ENCODE peak calls at places on chromosome 11, in eight cellular contexts. R is stimulated activated CD4-positive, alpha-beta T cell treated with anti-CD3 and anti-CD28 coated beads, Interleukin-15, amount 100 ng/mL, for 1 hour; M is fibroblast of the conjunctiva; C is ELF-1; Q is suprapubic skin; J is pancreas; Y is RPMI8226; D is iPS-NIHi11. S is an unnamed sample.

GRCh38 chr11:120203626-120204025 is 7.2 kb upstream of the OAF start:
- DNase-seq in R (no peak), M (no peak), C (no peak), Q (no peak), J (no peak), Y (no peak), D (no peak), S (no peak)

GRCh38 chr11:46222485-46223251 is 54.8 kb upstream of the CREB3L1 start:
- DNase-seq in R (no peak), M (no peak), C (no peak), Q (no peak), J (no peak), Y (no peak), D (peak), S (no peak)

GRCh38 chr11:118180300-118180703 is 3.9 kb upstream of the SCN2B start:
- DNase-seq in R (no peak), M (peak), C (peak), Q (no peak), J (no peak), Y (peak), D (peak), S (no peak)

GRCh38 chr11:87466228-87466627 is 428.5 kb downstream of the TMEM135 start:
- DNase-seq in R (no peak), M (no peak), C (no peak), Q (no peak), J (no peak), Y (no peak), D (no peak), S (no peak)

GRCh38 chr11:8221025-8221723 is 42.5 kb downstream of the LMO1 start:
- DNase-seq in R (no peak), M (no peak), C (no peak), Q (no peak), J (no peak), Y (no peak), D (no peak), S (no peak)

GRCh38 chr11:112806876-112807275 is 154.3 kb upstream of the NCAM1 start:
- DNase-seq in R (no peak), M (no peak), C (no peak), Q (no peak), J (no peak), Y (no peak), D (no peak), S (no peak)

GRCh38 chr11:109423860-109424190 is 1.8 kb downstream of the C11orf87 start:
- DNase-seq in R (no peak), M (no peak), C (peak), Q (no peak), J (no peak), Y (no peak), D (no peak), S (no peak)

GRCh38 chr11:5550440-5551095 is 2.2 kb upstream of the OR52H1 start:
- DNase-seq in R (no peak), M (peak), C (no peak), Q (no peak), J (no peak), Y (no peak), D (no peak), S (no peak)

S was measured in mesothelial cell of epicardium.